ENCODE peak calls at places on chromosomes 1 and 21, in nine cellular contexts. M is left colon; N is neural crest cell; K is activated naive CD4-positive, alpha-beta T cell; W is activated T-cell treated with anti-CD3 and anti-CD28 coated beads for 24 hours; T is GM23338; V is kidney epithelial cell; S is activated gamma-delta T cell; R is activated CD4-positive, alpha-beta memory T cell treated with anti-CD3 and anti-CD28 coated beads, Interleukin-2, amount 10 ng/mL, durations not matched to agents 7 days and 5 days. P is an unnamed sample.

GRCh38 chr21:27590271-27590670 is 623.4 kb upstream of the ADAMTS5 start:
- DNase-seq in R (no peak), V (no peak), W (no peak), K (no peak), N (no peak), T (peak; percentile 21), M (no peak), S (no peak), P (no peak)

GRCh38 chr1:220526294-220526693 is 1.6 kb upstream of the MARK1 start:
- DNase-seq in R (no peak), K (no peak), S (no peak), T (peak; percentile 54), V (no peak), W (no peak), N (no peak), M (no peak), P (no peak)

GRCh38 chr1:168224991-168225390 is 813 bp upstream of the SFT2D2 start:
- DNase-seq in S (no peak), K (no peak), M (no peak), W (no peak), N (no peak), R (no peak), T (no peak), V (no peak), P (no peak)

GRCh38 chr1:184889902-184890301 is 84.4 kb downstream of the NIBAN1 start:
- DNase-seq in R (no peak), K (no peak), S (no peak), T (no peak), V (no peak), M (no peak), N (no peak), W (no peak), P (no peak)

GRCh38 chr1:203630697-203631096 is 4.1 kb downstream of the ATP2B4 start:
- DNase-seq in R (no peak), M (no peak), V (no peak), N (no peak), S (no peak), W (no peak), K (no peak), T (no peak), P (no peak)

GRCh38 chr1:160665330-160666078 is 18.7 kb upstream of the SLAMF1 start:
- DNase-seq in M (peak; percentile 46), V (no peak), S (no peak), T (peak; percentile 6), R (peak; percentile 64), K (no peak), N (no peak), W (no peak), P (no peak)

GRCh38 chr1:39238476-39238875 is 34.0 kb downstream of the MACF1 start:
- DNase-seq in S (no peak), N (no peak), M (no peak), R (no peak), V (no peak), K (no peak), W (no peak), T (no peak), P (no peak)

GRCh38 chr1:156115514-156116374 is 1.2 kb downstream of the LMNA start:
- DNase-seq in R (no peak), W (no peak), N (no peak), T (peak; percentile 81), V (no peak), M (peak; percentile 75), K (no peak), S (no peak), P (peak; percentile 53)

GRCh38 chr1:88683516-88683847 is 591 bp upstream of the PKN2 start:
- DNase-seq in N (peak; percentile 30), M (peak; percentile 67), R (peak; percentile 57), V (no peak), W (peak; percentile 43), K (peak; percentile 32), T (peak; percentile 63), S (no peak), P (peak; percentile 41)

GRCh38 chr1:26401891-26402290 is 8.7 kb upstream of the LIN28A start:
- DNase-seq in S (no peak), N (no peak), M (no peak), R (no peak), V (no peak), T (no peak), K (no peak), W (no peak), P (no peak)

GRCh38 chr1:10179751-10180150 is 30.6 kb upstream of the KIF1B start:
- DNase-seq in T (no peak), W (no peak), K (no peak), S (no peak), V (no peak), M (no peak), N (peak; percentile 46), R (no peak), P (no peak)

GRCh38 chr1:183159960-183160359 is 26.1 kb upstream of the LAMC2 start:
- DNase-seq in V (peak; percentile 90), S (no peak), K (no peak), M (peak; percentile 89), R (no peak), W (no peak), T (no peak), N (no peak), P (peak; percentile 86)

GRCh38 chr1:159196543-159196942 is 8.1 kb upstream of the ACKR1 start:
- DNase-seq in S (no peak), M (no peak), K (no peak), N (no peak), R (no peak), V (no peak), W (no peak), T (peak; percentile 76), P (no peak)

GRCh38 chr1:83583351-83584014 is 415.4 kb downstream of the TTLL7 start:
- DNase-seq in S (no peak), K (no peak), W (no peak), M (peak; percentile 37), V (no peak), T (no peak), R (peak; percentile 28), N (no peak), P (peak; percentile 33)

GRCh38 chr1:25123551-25123950 is 108.8 kb downstream of the SYF2 start:
- DNase-seq in N (no peak), K (no peak), S (no peak), R (no peak), T (no peak), W (no peak), M (no peak), V (no peak), P (no peak)

GRCh38 chr1:203278087-203278884 is 27.0 kb upstream of the BTG2 start:
- DNase-seq in T (peak; percentile 49), V (no peak), M (peak; percentile 75), S (no peak), R (no peak), K (no peak), N (peak; percentile 43), W (no peak), P (peak; percentile 85)

GRCh38 chr21:36135391-36136094 is 664 bp downstream of the CBR3 start:
- DNase-seq in M (peak; percentile 74), R (peak; percentile 80), K (no peak), W (peak; percentile 37), T (peak; percentile 83), N (peak; percentile 61), V (no peak), S (peak; percentile 32), P (peak; percentile 47)

GRCh38 chr1:48031676-48032075 is 34.5 kb upstream of the TRABD2B start:
- DNase-seq in W (no peak), R (no peak), T (no peak), S (no peak), M (no peak), V (no peak), K (no peak), N (no peak), P (no peak)

P was measured in mucosa of gallbladder.